ENCODE peak calls at places on chromosomes 7 and 10, in nine cellular contexts. One of them, this sample, is unnamed. For H3K9me3, the result is how much of the 10 kb centered on the place peaks cover.

GRCh38 chr10:97736403-97736901 is 476 bp upstream of the ZFYVE27 start:
- DNase-seq in breast epithelium: no peak
- DNase-seq in neural progenitor cell: no peak
- DNase-seq in mesenchymal stem cell: no peak
- DNase-seq in GM23248: no peak
- DNase-seq in tibial artery: no peak
- DNase-seq in left lung: no peak
- DNase-seq in uterus: no peak
- DNase-seq in right atrium auricular region: no peak
- DNase-seq in this sample: no peak

GRCh38 chr7:44387427-44387826 is 62.0 kb upstream of the CAMK2B start:
- DNase-seq in breast epithelium: no peak
- DNase-seq in neural progenitor cell: no peak
- DNase-seq in mesenchymal stem cell: no peak
- DNase-seq in GM23248: no peak
- DNase-seq in tibial artery: no peak
- DNase-seq in left lung: no peak
- DNase-seq in uterus: no peak
- DNase-seq in right atrium auricular region: peak
- DNase-seq in this sample: no peak

GRCh38 chr7:134513169-134513752 is 14.1 kb upstream of the AKR1B10 start:
- DNase-seq in breast epithelium: no peak
- DNase-seq in neural progenitor cell: peak
- DNase-seq in mesenchymal stem cell: peak
- DNase-seq in GM23248: peak
- DNase-seq in tibial artery: no peak
- DNase-seq in left lung: no peak
- DNase-seq in uterus: no peak
- DNase-seq in right atrium auricular region: peak
- DNase-seq in this sample: peak

GRCh38 chr10:124943301-124944092 is 1.6 kb downstream of the ZRANB1 start:
- DNase-seq in breast epithelium: no peak
- DNase-seq in neural progenitor cell: no peak
- DNase-seq in mesenchymal stem cell: peak
- DNase-seq in GM23248: peak
- DNase-seq in tibial artery: no peak
- DNase-seq in left lung: no peak
- DNase-seq in uterus: no peak
- DNase-seq in right atrium auricular region: no peak
- DNase-seq in this sample: no peak

GRCh38 chr10:3499120-3499519 is 285.9 kb downstream of the KLF6 start:
- DNase-seq in breast epithelium: no peak
- DNase-seq in neural progenitor cell: no peak
- DNase-seq in mesenchymal stem cell: peak
- DNase-seq in GM23248: peak
- DNase-seq in tibial artery: no peak
- DNase-seq in left lung: no peak
- DNase-seq in uterus: no peak
- DNase-seq in right atrium auricular region: no peak
- DNase-seq in this sample: no peak

GRCh38 chr10:49761789-49762565 is at the start of gene OGDHL:
- DNase-seq in breast epithelium: no peak
- DNase-seq in neural progenitor cell: peak
- DNase-seq in mesenchymal stem cell: peak
- DNase-seq in GM23248: peak
- DNase-seq in tibial artery: no peak
- DNase-seq in left lung: peak
- DNase-seq in uterus: no peak
- DNase-seq in right atrium auricular region: no peak
- DNase-seq in this sample: peak

GRCh38 chr7:116577320-116577871 is 52.6 kb downstream of the CAV1 start:
- DNase-seq in breast epithelium: no peak
- DNase-seq in neural progenitor cell: no peak
- DNase-seq in mesenchymal stem cell: no peak
- DNase-seq in GM23248: peak
- DNase-seq in tibial artery: no peak
- DNase-seq in left lung: no peak
- DNase-seq in uterus: no peak
- DNase-seq in right atrium auricular region: no peak
- DNase-seq in this sample: peak

GRCh38 chr10:49164587-49165188 is 23.5 kb downstream of the TMEM273 start:
- DNase-seq in breast epithelium: no peak
- DNase-seq in neural progenitor cell: peak
- DNase-seq in mesenchymal stem cell: peak
- DNase-seq in GM23248: peak
- DNase-seq in tibial artery: no peak
- DNase-seq in left lung: no peak
- DNase-seq in uterus: no peak
- DNase-seq in right atrium auricular region: no peak
- DNase-seq in this sample: peak

GRCh38 chr7:98911936-98912335 is 33.6 kb downstream of the TRRAP start:
- DNase-seq in breast epithelium: no peak
- DNase-seq in neural progenitor cell: no peak
- DNase-seq in mesenchymal stem cell: no peak
- DNase-seq in GM23248: no peak
- DNase-seq in tibial artery: no peak
- DNase-seq in left lung: no peak
- DNase-seq in uterus: no peak
- DNase-seq in right atrium auricular region: no peak
- DNase-seq in this sample: no peak

GRCh38 chr7:105353752-105354328 is 34.9 kb downstream of the SRPK2 start:
- DNase-seq in breast epithelium: no peak
- DNase-seq in neural progenitor cell: no peak
- DNase-seq in mesenchymal stem cell: peak
- DNase-seq in GM23248: peak
- DNase-seq in tibial artery: peak
- DNase-seq in left lung: peak
- DNase-seq in uterus: peak
- DNase-seq in right atrium auricular region: peak
- DNase-seq in this sample: peak

GRCh38 chr7:78510580-78511188 is 712.1 kb downstream of the PHTF2 start:
- DNase-seq in breast epithelium: no peak
- DNase-seq in neural progenitor cell: peak
- DNase-seq in mesenchymal stem cell: peak
- DNase-seq in GM23248: peak
- DNase-seq in tibial artery: no peak
- DNase-seq in left lung: no peak
- DNase-seq in uterus: no peak
- DNase-seq in right atrium auricular region: no peak
- DNase-seq in this sample: peak

GRCh38 chr7:71657386-71657785 is 525.4 kb downstream of the GALNT17 start:
- DNase-seq in breast epithelium: no peak
- DNase-seq in neural progenitor cell: no peak
- DNase-seq in mesenchymal stem cell: no peak
- DNase-seq in GM23248: no peak
- DNase-seq in tibial artery: no peak
- DNase-seq in left lung: no peak
- DNase-seq in uterus: no peak
- DNase-seq in right atrium auricular region: no peak
- DNase-seq in this sample: no peak

GRCh38 chr7:66859794-66860645 is 61.0 kb upstream of the TMEM248 start:
- DNase-seq in breast epithelium: no peak
- DNase-seq in neural progenitor cell: peak
- DNase-seq in mesenchymal stem cell: peak
- DNase-seq in GM23248: peak
- DNase-seq in tibial artery: no peak
- DNase-seq in left lung: no peak
- DNase-seq in uterus: no peak
- DNase-seq in right atrium auricular region: no peak
- DNase-seq in this sample: no peak

GRCh38 chr7:116490351-116490750 is 9.2 kb upstream of the CAV2 start:
- DNase-seq in breast epithelium: no peak
- DNase-seq in neural progenitor cell: no peak
- DNase-seq in mesenchymal stem cell: no peak
- DNase-seq in GM23248: no peak
- DNase-seq in tibial artery: no peak
- DNase-seq in left lung: no peak
- DNase-seq in uterus: no peak
- DNase-seq in right atrium auricular region: no peak
- DNase-seq in this sample: no peak

GRCh38 chr10:89531359-89531758 is 4.0 kb downstream of the SLC16A12 start:
- DNase-seq in breast epithelium: no peak
- DNase-seq in neural progenitor cell: no peak
- DNase-seq in mesenchymal stem cell: no peak
- DNase-seq in GM23248: no peak
- DNase-seq in tibial artery: no peak
- DNase-seq in left lung: no peak
- DNase-seq in uterus: no peak
- DNase-seq in right atrium auricular region: no peak
- DNase-seq in this sample: no peak

DNA sequence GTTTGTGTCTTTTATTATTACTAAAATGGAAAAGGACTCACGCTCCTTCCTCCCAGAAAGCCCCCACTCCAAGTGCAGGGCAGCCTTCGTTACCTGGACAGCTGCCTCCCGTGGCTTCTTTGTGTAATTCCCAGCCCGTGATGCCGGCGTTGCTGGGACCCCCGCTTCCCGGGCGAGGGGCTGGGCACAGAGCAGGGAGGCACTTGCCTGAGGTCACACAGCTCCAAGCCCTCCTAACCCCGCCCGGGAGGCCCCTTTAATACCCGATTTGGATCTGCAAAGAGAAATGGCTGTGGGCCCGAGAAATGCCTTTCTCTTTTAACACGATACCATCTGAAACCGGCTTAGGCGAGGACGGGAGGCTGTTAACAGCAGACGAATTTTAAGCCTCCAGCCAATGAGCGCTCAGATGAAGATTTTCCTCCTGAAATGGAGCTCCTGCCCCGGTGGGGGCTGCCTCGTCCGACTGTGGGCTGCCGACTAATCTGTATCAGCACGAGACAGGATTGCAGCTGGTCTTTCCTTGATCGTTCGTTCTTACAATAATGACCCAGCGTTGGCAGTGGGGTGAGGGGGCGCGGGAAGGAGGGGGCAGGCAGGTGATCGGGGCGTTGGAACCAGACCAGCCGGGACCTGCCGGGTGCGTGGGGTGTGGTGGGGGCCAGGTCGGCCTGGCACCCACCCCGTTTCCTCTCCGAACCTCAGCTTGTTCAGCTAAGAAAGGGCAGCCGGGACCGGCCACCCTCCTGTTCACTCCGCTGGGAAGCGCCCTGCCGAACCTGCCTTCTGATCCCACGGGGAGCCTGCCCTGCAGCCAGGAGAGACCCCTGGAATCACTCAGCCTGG is 36.3 kb upstream of the FOXL3 start:
- DNase-seq in breast epithelium: no peak
- DNase-seq in neural progenitor cell: no peak
- DNase-seq in mesenchymal stem cell: no peak
- DNase-seq in GM23248: no peak
- DNase-seq in tibial artery: no peak
- DNase-seq in left lung: no peak
- DNase-seq in uterus: no peak
- DNase-seq in right atrium auricular region: no peak
- DNase-seq in this sample: no peak
- H3K9me3 ChIP-seq in breast epithelium: under half
- H3K9me3 ChIP-seq in neural progenitor cell: under half
- H3K9me3 ChIP-seq in mesenchymal stem cell: under half
- H3K9me3 ChIP-seq in GM23248: under half
- H3K9me3 ChIP-seq in tibial artery: under half
- H3K9me3 ChIP-seq in left lung: under half
- H3K9me3 ChIP-seq in uterus: under half
- H3K9me3 ChIP-seq in right atrium auricular region: under half
- H3K9me3 ChIP-seq in this sample: under half

DNA sequence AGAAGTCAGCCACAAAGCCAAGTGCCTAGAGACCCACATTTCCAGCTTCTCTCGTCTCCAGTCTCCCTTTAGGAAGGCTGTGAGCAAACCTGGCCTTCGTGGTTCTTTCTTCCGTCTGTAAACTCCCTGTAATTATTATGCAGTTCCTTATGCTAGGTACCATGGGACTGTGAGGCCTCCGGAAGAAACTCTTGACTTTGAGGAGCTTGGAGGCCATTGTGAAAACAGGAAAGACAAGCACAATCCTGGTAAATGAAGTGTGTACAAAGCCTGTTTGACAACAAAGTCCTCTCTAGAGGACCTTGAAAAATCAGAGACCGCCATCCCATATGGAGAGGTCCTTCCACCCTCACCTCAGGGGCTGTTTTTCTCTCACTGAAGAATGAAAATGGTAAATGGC is 926.3 kb downstream of the LRMDA start:
- DNase-seq in breast epithelium: no peak
- DNase-seq in neural progenitor cell: no peak
- DNase-seq in mesenchymal stem cell: no peak
- DNase-seq in GM23248: no peak
- DNase-seq in tibial artery: no peak
- DNase-seq in left lung: no peak
- DNase-seq in uterus: no peak
- DNase-seq in right atrium auricular region: no peak
- DNase-seq in this sample: no peak
- H3K27ac ChIP-seq in breast epithelium: no peak
- H3K27ac ChIP-seq in neural progenitor cell: no peak
- H3K27ac ChIP-seq in mesenchymal stem cell: no peak
- H3K27ac ChIP-seq in GM23248: no peak
- H3K27ac ChIP-seq in tibial artery: no peak
- H3K27ac ChIP-seq in left lung: no peak
- H3K27ac ChIP-seq in uterus: no peak
- H3K27ac ChIP-seq in right atrium auricular region: no peak
- H3K27ac ChIP-seq in this sample: peak

DNA sequence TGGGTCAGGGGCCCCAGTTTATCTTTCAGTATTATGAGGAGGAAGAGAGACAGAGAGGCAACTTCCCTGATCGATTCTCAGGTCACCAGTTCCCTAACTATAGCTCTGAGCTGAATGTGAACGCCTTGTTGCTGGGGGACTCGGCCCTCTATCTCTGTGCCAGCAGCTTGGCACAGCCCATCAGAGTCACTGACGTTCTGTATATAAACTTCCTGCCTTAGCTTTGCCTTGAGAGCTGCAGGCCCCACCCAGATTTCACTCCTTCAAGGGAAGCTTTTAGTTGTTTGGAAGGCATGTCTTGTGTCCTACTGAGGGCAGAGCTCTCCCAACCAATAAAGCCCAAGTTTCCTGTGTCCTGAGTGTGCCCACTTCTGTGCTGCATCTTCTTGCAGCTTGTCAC is 242.5 kb upstream of the PRSS58 start:
- DNase-seq in breast epithelium: no peak
- DNase-seq in neural progenitor cell: no peak
- DNase-seq in mesenchymal stem cell: no peak
- DNase-seq in GM23248: no peak
- DNase-seq in tibial artery: no peak
- DNase-seq in left lung: no peak
- DNase-seq in uterus: no peak
- DNase-seq in right atrium auricular region: no peak
- DNase-seq in this sample: no peak
- H3K9me3 ChIP-seq in breast epithelium: under half
- H3K9me3 ChIP-seq in neural progenitor cell: under half
- H3K9me3 ChIP-seq in mesenchymal stem cell: under half
- H3K9me3 ChIP-seq in GM23248: under half
- H3K9me3 ChIP-seq in tibial artery: under half
- H3K9me3 ChIP-seq in left lung: under half
- H3K9me3 ChIP-seq in uterus: under half
- H3K9me3 ChIP-seq in right atrium auricular region: under half
- H3K9me3 ChIP-seq in this sample: under half

DNA sequence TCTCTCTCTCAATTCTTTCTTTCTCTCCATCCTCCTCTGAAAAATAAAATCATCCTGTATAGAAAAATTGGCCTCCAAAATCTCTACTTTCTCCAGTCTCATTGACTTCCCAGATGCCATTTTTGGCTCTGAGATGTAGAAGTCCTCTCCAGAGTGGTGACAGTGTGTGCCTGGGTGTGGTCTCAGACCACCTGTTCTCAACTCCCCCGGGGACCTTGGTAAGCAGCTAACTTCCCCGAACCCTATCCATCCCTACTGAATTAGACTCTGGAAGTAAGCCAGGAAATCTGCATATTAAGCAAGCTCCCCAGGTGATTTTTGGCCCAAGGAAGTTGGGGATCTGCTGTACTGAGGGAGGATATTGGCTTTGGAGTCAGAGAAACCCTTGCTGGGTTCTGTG is 120.5 kb downstream of the WDR11 start:
- DNase-seq in breast epithelium: no peak
- DNase-seq in neural progenitor cell: no peak
- DNase-seq in mesenchymal stem cell: no peak
- DNase-seq in GM23248: no peak
- DNase-seq in tibial artery: no peak
- DNase-seq in left lung: no peak
- DNase-seq in uterus: no peak
- DNase-seq in right atrium auricular region: no peak
- DNase-seq in this sample: peak
- H3K27ac ChIP-seq in breast epithelium: no peak
- H3K27ac ChIP-seq in neural progenitor cell: no peak
- H3K27ac ChIP-seq in mesenchymal stem cell: no peak
- H3K27ac ChIP-seq in GM23248: no peak
- H3K27ac ChIP-seq in tibial artery: no peak
- H3K27ac ChIP-seq in left lung: peak
- H3K27ac ChIP-seq in uterus: no peak
- H3K27ac ChIP-seq in right atrium auricular region: no peak
- H3K27ac ChIP-seq in this sample: no peak

This sample was measured in SJCRH30.